ENCODE peak calls at places on chromosomes 1 and 21, in seven cellular contexts. D, J, R, I, B, G and S are unnamed samples.

GRCh38 chr1:20074046-20074724 is 4.2 kb downstream of the PLA2G5 start:
- DNase-seq in D (no peak), J (no peak), R (no peak), I (no peak), B (no peak), G (no peak), S (no peak)

GRCh38 chr1:201224671-201225400 is 34.2 kb downstream of the IGFN1 start:
- DNase-seq in D (no peak), J (no peak), R (no peak), I (no peak), B (no peak), G (peak), S (no peak)

GRCh38 chr1:50416553-50417453 is 6.4 kb downstream of the DMRTA2 start:
- DNase-seq in D (no peak), J (no peak), R (no peak), I (no peak), B (no peak), G (no peak), S (no peak)

GRCh38 chr1:33735624-33736023 is 128.3 kb upstream of the HMGB4 start:
- DNase-seq in D (no peak), J (no peak), R (no peak), I (no peak), B (no peak), G (no peak), S (no peak)

GRCh38 chr1:115179397-115179835 is 90.1 kb upstream of the TSPAN2 start:
- DNase-seq in D (peak), J (no peak), R (no peak), I (peak), B (no peak), G (peak), S (no peak)

GRCh38 chr1:111742938-111743549 is 3.8 kb upstream of the INKA2 start:
- DNase-seq in D (peak), J (no peak), R (no peak), I (no peak), B (no peak), G (no peak), S (no peak)

GRCh38 chr1:214439352-214440119 is 111.9 kb downstream of the PTPN14 start:
- DNase-seq in D (no peak), J (no peak), R (no peak), I (no peak), B (no peak), G (no peak), S (peak)

GRCh38 chr1:85581802-85582686 is 1.5 kb downstream of the CCN1 start:
- DNase-seq in D (no peak), J (no peak), R (peak), I (peak), B (no peak), G (no peak), S (peak)

GRCh38 chr1:239810071-239810481 is 281.6 kb upstream of the FMN2 start:
- DNase-seq in D (peak), J (no peak), R (no peak), I (no peak), B (no peak), G (peak), S (no peak)

GRCh38 chr1:106620521-106620954 is 435.9 kb upstream of the PRMT6 start:
- DNase-seq in D (peak), J (no peak), R (no peak), I (no peak), B (no peak), G (peak), S (no peak)

GRCh38 chr1:52601519-52601918 is 652 bp upstream of the GPX7 start:
- DNase-seq in D (no peak), J (no peak), R (no peak), I (no peak), B (no peak), G (no peak), S (no peak)

GRCh38 chr1:50851034-50851433 is 109.0 kb downstream of the FAF1 start:
- DNase-seq in D (no peak), J (no peak), R (no peak), I (no peak), B (no peak), G (no peak), S (no peak)

GRCh38 chr21:15943009-15943666 is 213.4 kb downstream of the USP25 start:
- DNase-seq in D (no peak), J (no peak), R (no peak), I (no peak), B (no peak), G (no peak), S (no peak)

GRCh38 chr1:156584813-156585212 is 5.3 kb downstream of the TTC24 start:
- DNase-seq in D (no peak), J (no peak), R (no peak), I (no peak), B (no peak), G (no peak), S (no peak)

GRCh38 chr1:244920911-244921310 is 56.6 kb upstream of the HNRNPU start:
- DNase-seq in D (no peak), J (no peak), R (no peak), I (no peak), B (no peak), G (no peak), S (no peak)

GRCh38 chr1:47996406-47997226 is 569 bp downstream of the TRABD2B start:
- DNase-seq in D (no peak), J (no peak), R (no peak), I (no peak), B (no peak), G (no peak), S (no peak)

GRCh38 chr1:77405186-77405585 is 123.4 kb downstream of the AK5 start:
- DNase-seq in D (no peak), J (no peak), R (no peak), I (no peak), B (no peak), G (no peak), S (no peak)

GRCh38 chr1:162942903-162943567 is 82.1 kb upstream of the CCDC190 start:
- DNase-seq in D (no peak), J (no peak), R (no peak), I (no peak), B (no peak), G (no peak), S (no peak)

GRCh38 chr1:230382060-230382491 is 44.1 kb downstream of the PGBD5 start:
- DNase-seq in D (peak), J (no peak), R (no peak), I (no peak), B (no peak), G (no peak), S (no peak)

GRCh38 chr1:247453256-247453655 is 4.6 kb downstream of the OR2B11 start:
- DNase-seq in D (no peak), J (no peak), R (no peak), I (no peak), B (no peak), G (no peak), S (no peak)

GRCh38 chr1:206575165-206575893 is 36.9 kb downstream of the EIF2D start:
- DNase-seq in D (no peak), J (no peak), R (no peak), I (peak), B (no peak), G (peak), S (peak)

GRCh38 chr1:28526886-28527285 is 21.0 kb downstream of the RCC1 start:
- DNase-seq in D (no peak), J (no peak), R (no peak), I (no peak), B (no peak), G (no peak), S (no peak)

GRCh38 chr1:57916034-57916433 is 492.2 kb upstream of the DAB1 start:
- DNase-seq in D (no peak), J (no peak), R (no peak), I (no peak), B (no peak), G (no peak), S (no peak)

GRCh38 chr1:14468751-14469150 is 129.7 kb upstream of the KAZN start:
- DNase-seq in D (no peak), J (no peak), R (no peak), I (no peak), B (no peak), G (no peak), S (no peak)

GRCh38 chr1:6052543-6053205 is 7.0 kb downstream of the KCNAB2 start:
- DNase-seq in D (peak), J (no peak), R (peak), I (peak), B (peak), G (peak), S (peak)

GRCh38 chr1:228459091-228459993 is 27.8 kb upstream of the RNF187 start:
- DNase-seq in D (no peak), J (peak), R (peak), I (peak), B (peak), G (peak), S (peak)

GRCh38 chr1:210296682-210297081 is 32.0 kb upstream of the HHAT start:
- DNase-seq in D (no peak), J (no peak), R (no peak), I (no peak), B (no peak), G (no peak), S (no peak)

GRCh38 chr1:158019177-158019868 is 25.9 kb downstream of the KIRREL1 start:
- DNase-seq in D (peak), J (no peak), R (no peak), I (no peak), B (no peak), G (peak), S (peak)

GRCh38 chr1:154404511-154404931 is 622 bp upstream of the IL6R start:
- DNase-seq in D (no peak), J (no peak), R (no peak), I (no peak), B (no peak), G (no peak), S (no peak)

GRCh38 chr1:68255301-68255700 is 23.0 kb upstream of the WLS start:
- DNase-seq in D (no peak), J (no peak), R (no peak), I (no peak), B (no peak), G (no peak), S (no peak)

GRCh38 chr1:185984113-185984836 is 250.1 kb downstream of the HMCN1 start:
- DNase-seq in D (no peak), J (no peak), R (no peak), I (no peak), B (no peak), G (no peak), S (no peak)

GRCh38 chr1:210446479-210446878 is 117.8 kb downstream of the HHAT start:
- DNase-seq in D (peak), J (no peak), R (no peak), I (no peak), B (no peak), G (no peak), S (peak)

GRCh38 chr1:24609949-24610517 is 33.1 kb upstream of the SRRM1 start:
- DNase-seq in D (no peak), J (no peak), R (no peak), I (no peak), B (no peak), G (no peak), S (no peak)

GRCh38 chr1:92994105-92994712 is 32.9 kb upstream of the DIPK1A start:
- DNase-seq in D (peak), J (no peak), R (peak), I (no peak), B (peak), G (peak), S (peak)

GRCh38 chr1:226776066-226776465 is 37.0 kb upstream of the ITPKB start:
- DNase-seq in D (no peak), J (no peak), R (no peak), I (no peak), B (no peak), G (no peak), S (no peak)

GRCh38 chr1:44808938-44809917 is 905 bp downstream of the BTBD19 start:
- DNase-seq in D (no peak), J (peak), R (no peak), I (peak), B (no peak), G (no peak), S (no peak)

GRCh38 chr1:18414321-18414720 is 66.4 kb upstream of the KLHDC7A start:
- DNase-seq in D (no peak), J (no peak), R (no peak), I (no peak), B (no peak), G (no peak), S (no peak)